ENCODE peak calls at places on chromosomes 4 and X, in four cellular contexts. F is CD4-positive, alpha-beta T cell; X is ovary; U is fibroblast of mammary gland. R is an unnamed sample.

GRCh38 chrX:80174925-80175574 is 160.5 kb downstream of the TBX22 start:
- DNase-seq in F (no peak), X (no peak), U (peak), R (no peak)

GRCh38 chr4:155248002-155248896 is 39.8 kb downstream of the NPY2R start:
- DNase-seq in F (no peak), X (no peak), U (peak), R (no peak)

GRCh38 chr4:85823295-85823694 is 348.3 kb downstream of the ARHGAP24 start:
- DNase-seq in U (peak), X (no peak), F (no peak), R (no peak)

GRCh38 chrX:139049455-139049854 is 337.9 kb upstream of the FGF13 start:
- DNase-seq in U (peak), F (no peak), X (no peak), R (no peak)

GRCh38 chr4:123325241-123325681 is 71.3 kb upstream of the SPRY1 start:
- DNase-seq in F (no peak), U (no peak), X (no peak), R (no peak)

GRCh38 chr4:157043131-157043530 is 32.8 kb upstream of the GLRB start:
- DNase-seq in X (no peak), U (peak), F (no peak), R (peak)

GRCh38 chr4:168735735-168736134 is 238.9 kb downstream of the PALLD start:
- DNase-seq in F (no peak), U (no peak), X (no peak), R (no peak)

GRCh38 chr4:105022811-105023667 is 123.6 kb upstream of the TET2 start:
- DNase-seq in F (no peak), X (no peak), U (peak), R (peak)

GRCh38 chrX:24241822-24242648 is 71.8 kb downstream of the SUPT20HL2 start:
- DNase-seq in U (peak), X (no peak), F (no peak), R (no peak)

GRCh38 chr4:185209031-185209851 is at the start of gene SNX25:
- DNase-seq in X (peak), U (peak), F (peak), R (peak)

GRCh38 chrX:101203782-101204351 is 15.7 kb upstream of the DRP2 start:
- DNase-seq in F (no peak), X (no peak), U (no peak), R (peak)

GRCh38 chrX:101210630-101211029 is 9.0 kb upstream of the DRP2 start:
- DNase-seq in F (no peak), U (no peak), X (no peak), R (no peak)

GRCh38 chrX:101208152-101208905 is 11.3 kb upstream of the DRP2 start:
- DNase-seq in U (peak), F (no peak), X (no peak), R (no peak)

DNA sequence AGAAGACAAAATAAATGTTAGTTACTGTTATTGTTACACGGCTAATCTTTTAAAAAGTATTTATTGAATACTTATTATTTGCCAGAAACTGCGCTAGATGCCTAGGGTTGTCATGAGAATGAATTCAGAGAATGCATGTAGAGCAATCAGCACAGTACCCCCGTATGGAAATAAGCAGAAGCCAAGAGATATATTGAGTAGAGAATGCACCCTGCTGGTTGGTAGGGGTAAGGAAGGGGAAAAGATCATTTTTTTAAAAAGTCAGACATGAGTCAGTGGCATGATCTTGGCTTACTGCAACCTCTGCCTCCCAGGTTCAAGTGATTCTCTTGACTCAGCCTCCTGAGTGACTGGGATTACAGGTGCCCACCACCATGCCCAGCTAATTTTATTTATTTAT is 13.1 kb upstream of the DRP2 start:
- DNase-seq in U (peak), X (no peak), F (no peak), R (peak)
- TF ChIP-seq CTCF in U (peak), X (no peak), F (peak), R (peak)

GRCh38 chr4:2436301-2436700 is 17.5 kb downstream of the CFAP99 start:
- DNase-seq in F (no peak), X (no peak), U (peak), R (peak)
- TF ChIP-seq CTCF in F (no peak), X (no peak), U (peak), R (peak)

DNA sequence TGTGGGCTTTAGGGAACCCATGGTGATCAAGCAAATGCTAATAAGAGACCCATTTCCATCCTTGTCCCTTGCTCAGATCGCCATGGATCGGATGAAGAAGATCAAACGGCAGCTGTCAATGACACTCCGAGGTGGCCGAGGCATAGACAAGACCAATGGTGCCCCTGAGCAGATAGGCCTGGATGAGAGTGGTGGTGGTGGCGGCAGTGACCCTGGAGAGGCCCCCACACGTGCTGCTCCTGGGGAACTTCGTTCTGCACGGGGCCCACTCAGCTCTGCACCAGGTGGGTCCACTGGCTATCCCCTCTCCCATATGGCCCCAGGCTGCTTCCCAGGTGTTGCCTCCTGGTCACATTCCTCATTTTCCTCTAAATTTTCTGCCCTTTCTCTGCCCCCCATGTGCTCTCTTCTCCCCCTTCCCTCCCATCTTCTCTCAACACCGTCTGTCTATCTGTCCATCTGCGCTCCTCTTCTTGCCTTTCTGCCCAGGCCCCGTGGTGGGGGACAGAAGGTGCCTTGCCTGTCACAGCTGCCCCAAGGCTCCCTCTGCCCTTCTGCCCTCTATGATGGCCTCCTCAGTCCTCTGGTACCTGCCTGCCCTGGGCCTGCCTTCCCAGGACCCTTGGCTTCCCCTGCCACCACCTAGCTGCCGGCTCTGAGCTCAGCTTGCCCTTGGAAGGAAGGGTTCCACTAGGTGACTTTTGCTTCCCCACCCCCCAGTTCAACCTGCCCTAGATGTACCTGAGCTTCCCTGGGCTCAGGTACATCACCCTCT is 5.2 kb downstream of the CDK16 start:
- DNase-seq in F (no peak), U (no peak), X (no peak), R (no peak)
- TF ChIP-seq CTCF in F (no peak), U (no peak), X (no peak), R (no peak)

DNA sequence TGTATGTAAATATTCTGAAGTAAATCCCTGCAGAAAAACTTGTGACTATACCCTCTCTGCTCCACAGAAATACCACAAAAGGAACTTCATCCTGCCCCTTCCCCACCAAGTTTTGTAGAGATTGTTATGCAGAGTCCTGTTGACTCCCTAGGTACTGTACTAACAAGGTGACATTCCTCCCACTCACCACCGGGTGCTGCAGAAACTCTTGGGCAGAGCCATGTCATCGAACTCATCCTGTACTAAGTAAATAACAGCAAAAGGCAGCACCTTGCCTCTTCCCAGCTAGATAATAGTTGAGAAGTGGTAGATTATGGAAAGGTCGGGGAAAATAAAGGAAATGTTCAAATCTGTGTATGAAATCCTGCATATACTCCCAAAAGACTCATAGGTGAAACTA is 233.3 kb downstream of the STPG2 start:
- DNase-seq in X (no peak), U (no peak), F (no peak), R (no peak)
- TF ChIP-seq CTCF in X (no peak), U (no peak), F (no peak), R (no peak)

DNA sequence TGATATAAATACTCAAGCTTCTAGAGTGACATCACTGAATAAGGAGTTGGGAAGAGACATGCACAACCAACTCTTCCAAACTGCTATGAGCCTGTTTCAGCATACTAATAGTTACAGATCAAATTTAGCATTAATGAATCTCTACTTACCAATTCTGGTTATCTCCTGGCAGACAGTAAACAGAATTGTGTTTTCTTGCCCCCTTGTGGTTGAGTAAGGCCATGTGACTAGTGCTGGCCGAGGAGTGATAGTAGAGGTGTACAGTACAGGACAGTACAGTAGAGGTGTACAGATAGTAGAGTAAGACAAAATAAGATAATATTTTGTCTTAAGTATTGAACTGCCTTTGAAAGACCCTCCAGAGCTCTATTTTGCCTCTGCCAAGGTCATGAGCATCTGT is 681.4 kb downstream of the GABRG1 start:
- DNase-seq in U (peak), X (no peak), F (no peak), R (no peak)
- TF ChIP-seq CTCF in U (peak), X (no peak), F (no peak), R (peak)

R was measured in HFFc6.